ENCODE peak calls at places on chromosomes 4 and X, in six cellular contexts. U is lung; Q is SJCRH30; N is sigmoid colon; S is NCI-H345; Z is CD4-positive, alpha-beta T cell. D is an unnamed sample.
A peak's percentile ranks its signal among the peaks of the same experiment; 100 is the strongest.

GRCh38 chr4:20430555-20430954 is 178.8 kb downstream of the SLIT2 start:
- DNase-seq in U (no peak), Q (no peak), N (no peak), S (no peak), Z (no peak), D (no peak)

GRCh38 chr4:74109894-74110605 is 11.1 kb upstream of the CXCL2 start:
- DNase-seq in U (no peak), Q (peak; percentile 40), N (no peak), S (no peak), Z (no peak), D (no peak)

GRCh38 chrX:43380704-43381103 is 275.4 kb upstream of the MAOA start:
- DNase-seq in U (no peak), Q (no peak), N (no peak), S (no peak), Z (no peak), D (no peak)

GRCh38 chr4:173736840-173737239 is 206.8 kb upstream of the HAND2 start:
- DNase-seq in U (no peak), Q (no peak), N (no peak), S (no peak), Z (no peak), D (no peak)

GRCh38 chrX:152138388-152138784 is at the start of gene MAGEA10:
- DNase-seq in U (no peak), Q (no peak), N (no peak), S (no peak), Z (no peak), D (no peak)

GRCh38 chr4:48445704-48446103 is 37.4 kb upstream of the SLC10A4 start:
- DNase-seq in U (no peak), Q (no peak), N (no peak), S (peak; percentile 10), Z (no peak), D (no peak)

GRCh38 chrX:2451456-2452316 is 49.1 kb downstream of the DHRSX start:
- DNase-seq in U (no peak), Q (no peak), N (no peak), S (no peak), Z (no peak), D (no peak)

GRCh38 chr4:31946456-31946855 is 1226.3 kb downstream of the PCDH7 start:
- DNase-seq in U (no peak), Q (peak; percentile 40), N (no peak), S (no peak), Z (no peak), D (no peak)

GRCh38 chrX:136272325-136272724 is 21.1 kb upstream of the MAP7D3 start:
- DNase-seq in U (no peak), Q (no peak), N (no peak), S (no peak), Z (no peak), D (no peak)

GRCh38 chr4:7829687-7830580 is 109.7 kb downstream of the AFAP1 start:
- DNase-seq in U (no peak), Q (no peak), N (peak; percentile 53), S (no peak), Z (no peak), D (no peak)

GRCh38 chrX:80808854-80809493 is 703 bp downstream of the BRWD3 start:
- DNase-seq in U (no peak), Q (no peak), N (peak; percentile 70), S (peak; percentile 64), Z (peak; percentile 18), D (peak; percentile 36)

GRCh38 chrX:96314974-96315373 is 369.7 kb upstream of the DIAPH2 start:
- DNase-seq in U (no peak), Q (no peak), N (no peak), S (no peak), Z (no peak), D (no peak)

GRCh38 chr4:127165971-127166370 is 466.8 kb upstream of the INTU start:
- DNase-seq in U (no peak), Q (no peak), N (no peak), S (no peak), Z (no peak), D (no peak)

GRCh38 chrX:65859299-65859698 is 180.6 kb downstream of the VSIG4 start:
- DNase-seq in U (no peak), Q (no peak), N (no peak), S (no peak), Z (no peak), D (no peak)

GRCh38 chrX:41333744-41333993 is 293 bp upstream of the DDX3X start:
- DNase-seq in U (peak; percentile 85), Q (peak; percentile 71), N (peak; percentile 94), S (peak; percentile 86), Z (no peak), D (no peak)

GRCh38 chrX:31508338-31508737 is 436.5 kb upstream of the FTHL17 start:
- DNase-seq in U (no peak), Q (peak; percentile 9), N (peak; percentile 64), S (no peak), Z (no peak), D (no peak)

GRCh38 chr4:83993774-83994173 is 457.9 kb downstream of the GPAT3 start:
- DNase-seq in U (no peak), Q (peak; percentile 30), N (no peak), S (no peak), Z (no peak), D (no peak)

GRCh38 chr4:96983830-96984229 is 1143.9 kb downstream of the PDHA2 start:
- DNase-seq in U (no peak), Q (no peak), N (no peak), S (no peak), Z (no peak), D (no peak)

GRCh38 chr4:184850431-184851199 is 24.8 kb upstream of the ACSL1 start:
- DNase-seq in U (no peak), Q (no peak), N (no peak), S (no peak), Z (no peak), D (no peak)

GRCh38 chr4:98566491-98567008 is 91.9 kb downstream of the TSPAN5 start:
- DNase-seq in U (no peak), Q (peak; percentile 87), N (peak; percentile 66), S (peak; percentile 85), Z (no peak), D (no peak)

GRCh38 chrX:1661048-1661921 is 46.4 kb downstream of the ASMT start:
- DNase-seq in U (peak; percentile 51), Q (no peak), N (no peak), S (no peak), Z (peak; percentile 90), D (no peak)

GRCh38 chrX:23952984-23953907 is 45.4 kb downstream of the CXorf58 start:
- DNase-seq in U (no peak), Q (no peak), N (no peak), S (peak; percentile 62), Z (peak; percentile 36), D (peak; percentile 4)

GRCh38 chrX:119118780-119119395 is 8.7 kb downstream of the KIAA1210 start:
- DNase-seq in U (no peak), Q (peak; percentile 68), N (no peak), S (peak; percentile 7), Z (peak; percentile 44), D (peak; percentile 19)

GRCh38 chr4:54085284-54085683 is 14.7 kb upstream of the GSX2 start:
- DNase-seq in U (no peak), Q (no peak), N (no peak), S (no peak), Z (no peak), D (no peak)

GRCh38 chr4:6071959-6072720 is 53.9 kb upstream of the C4orf50 start:
- DNase-seq in U (no peak), Q (no peak), N (peak; percentile 60), S (peak; percentile 72), Z (no peak), D (no peak)

GRCh38 chrX:49058794-49059193 is at the start of gene CCDC120:
- DNase-seq in U (peak; percentile 51), Q (no peak), N (no peak), S (no peak), Z (no peak), D (no peak)

GRCh38 chr4:150699599-150699998 is 117.6 kb downstream of the MAB21L2 start:
- DNase-seq in U (no peak), Q (no peak), N (no peak), S (no peak), Z (no peak), D (no peak)

D was measured in T-helper 17 cell.